ENCODE peak calls at places on chromosomes 12 and 14, in five cellular contexts. K is sigmoid colon, T is SK-N-SH, S is transverse colon, B is HCT116. I is an unnamed sample.

GRCh38 chr12:108633534-108634224 is at the start of gene SELPLG:
- DNase-seq in T (no peak), S (peak; percentile 84), K (peak; percentile 81), B (no peak), I (peak; percentile 50)

GRCh38 chr14:21096438-21096837 is 2.0 kb downstream of the ZNF219 start:
- DNase-seq in T (peak; percentile 8), K (no peak), B (no peak), S (no peak), I (no peak)

GRCh38 chr14:75461755-75462349 is 34.0 kb downstream of the JDP2 start:
- DNase-seq in S (no peak), B (no peak), T (no peak), K (peak; percentile 42), I (no peak)

GRCh38 chr14:37034410-37035285 is 137.8 kb downstream of the SLC25A21 start:
- DNase-seq in K (no peak), S (no peak), B (no peak), T (no peak), I (no peak)

GRCh38 chr14:88576222-88576621 is 13.4 kb downstream of the ZC3H14 start:
- DNase-seq in K (no peak), S (no peak), B (no peak), T (no peak), I (no peak)

GRCh38 chr14:45185110-45185814 is 49.5 kb downstream of the FANCM start:
- DNase-seq in S (no peak), B (no peak), K (no peak), T (no peak), I (no peak)

GRCh38 chr12:3882396-3882795 is 9.2 kb upstream of the PARP11 start:
- DNase-seq in B (no peak), S (no peak), K (no peak), T (no peak), I (no peak)

GRCh38 chr12:65106948-65107347 is 14.2 kb downstream of the WIF1 start:
- DNase-seq in B (no peak), K (no peak), S (no peak), T (no peak), I (no peak)

GRCh38 chr14:95711476-95712176 is 2.3 kb downstream of the TCL1A start:
- DNase-seq in T (no peak), S (no peak), B (no peak), K (no peak), I (no peak)

GRCh38 chr14:100664841-100665425 is 61.8 kb upstream of the DLK1 start:
- DNase-seq in B (no peak), T (no peak), K (peak; percentile 74), S (no peak), I (peak; percentile 36)

GRCh38 chr12:1422604-1423315 is 171.6 kb downstream of the FBXL14 start:
- DNase-seq in K (no peak), S (no peak), T (no peak), B (no peak), I (no peak)

GRCh38 chr12:112463478-112463877 is 44.7 kb downstream of the PTPN11 start:
- DNase-seq in T (no peak), B (no peak), K (no peak), S (no peak), I (no peak)

GRCh38 chr14:63134801-63135200 is 69.4 kb upstream of the RHOJ start:
- DNase-seq in B (no peak), K (no peak), S (no peak), T (peak; percentile 30), I (no peak)

GRCh38 chr12:15710860-15711510 is 78.2 kb downstream of the EPS8 start:
- DNase-seq in T (no peak), S (no peak), B (no peak), K (no peak), I (no peak)

GRCh38 chr14:90827919-90828610 is 11.8 kb upstream of the TTC7B start:
- DNase-seq in T (peak; percentile 98), K (peak; percentile 96), B (peak; percentile 73), S (peak; percentile 94), I (peak; percentile 91)

GRCh38 chr12:26109343-26109841 is 15.4 kb downstream of the BHLHE41 start:
- DNase-seq in K (peak; percentile 79), S (no peak), B (no peak), T (no peak), I (no peak)

GRCh38 chr12:85179680-85180300 is 100.2 kb upstream of the ALX1 start:
- DNase-seq in B (no peak), S (no peak), T (no peak), K (no peak), I (no peak)
- TF ChIP-seq POLR2AphosphoS5 in B (no peak), S (no peak), T (no peak), K (no peak), I (no peak)

GRCh38 chr12:69544087-69544486 is 41.2 kb upstream of the CCT2 start:
- DNase-seq in T (no peak), S (no peak), K (no peak), B (no peak), I (no peak)

GRCh38 chr12:69545081-69545480 is 40.2 kb upstream of the CCT2 start:
- DNase-seq in S (no peak), K (no peak), B (no peak), T (no peak), I (no peak)

GRCh38 chr12:69540606-69541386 is 44.5 kb upstream of the CCT2 start:
- DNase-seq in B (no peak), K (no peak), T (no peak), S (no peak), I (no peak)
- TF ChIP-seq CTCF in B (no peak), K (no peak), T (peak; percentile 49), S (no peak), I (no peak)

GRCh38 chr12:130468186-130468585 is 130.5 kb downstream of the PIWIL1 start:
- DNase-seq in S (no peak), K (no peak), T (no peak), B (no peak), I (no peak)
- H3K9me3 ChIP-seq in S (peaks cover 4% of the 10 kb centered on the region), K (no peaks in the 10 kb centered on the region), T (no peaks in the 10 kb centered on the region), B (no peaks in the 10 kb centered on the region), I (peaks cover 28% of the 10 kb centered on the region)

DNA sequence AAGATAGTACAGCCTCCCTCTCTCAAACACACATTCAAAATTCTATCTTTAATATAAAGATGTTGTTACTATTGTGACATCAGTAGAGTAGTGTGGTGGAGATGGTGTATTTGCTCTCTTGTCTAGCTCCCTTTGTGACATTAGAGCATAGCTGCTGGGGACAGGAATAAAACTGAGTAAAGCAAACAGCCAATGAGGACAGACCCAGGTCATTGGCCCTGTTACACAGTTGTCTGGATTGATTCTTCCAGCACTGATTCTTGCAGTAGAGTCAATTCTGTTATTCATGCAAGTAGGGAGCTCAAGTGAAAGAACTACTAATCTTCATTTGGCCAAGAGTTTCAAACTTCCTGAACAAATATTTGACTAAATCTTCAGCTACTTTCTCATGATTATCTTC is 72.4 kb downstream of the SCN8A start:
- DNase-seq in K (no peak), B (no peak), T (no peak), S (no peak), I (no peak)
- TF ChIP-seq POLR2AphosphoS5 in K (no peak), B (no peak), T (no peak), S (no peak), I (no peak)

DNA sequence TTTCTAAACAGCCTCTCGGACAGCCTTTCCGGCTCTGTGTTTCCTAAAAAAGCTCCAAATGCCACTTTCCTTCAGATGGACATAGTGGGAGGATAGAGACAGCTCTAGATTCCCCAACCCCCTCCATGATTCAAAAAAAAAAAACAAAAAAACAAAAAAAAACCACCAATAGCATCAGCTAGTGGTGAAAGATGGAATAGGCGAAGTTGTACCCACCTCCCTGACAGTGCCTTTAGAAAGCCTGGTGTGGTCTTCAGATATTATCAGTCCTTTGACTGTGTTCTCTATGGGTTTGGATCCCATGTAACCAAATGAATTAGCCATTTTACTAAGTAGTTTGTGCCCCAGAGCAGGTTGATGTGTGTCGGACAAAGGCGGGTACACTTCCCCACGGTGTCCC is 94.1 kb downstream of the PHETA1 start:
- DNase-seq in B (peak; percentile 15), T (peak; percentile 81), S (no peak), K (no peak), I (no peak)
- TF ChIP-seq CTCF in B (peak; percentile 66), T (peak; percentile 53), S (peak; percentile 5), K (no peak), I (no peak)

I was measured in breast epithelium.